ENCODE peak calls at places on chromosomes 7 and 10, in six cellular contexts. Q is GM10248; X is RWPE1; P is bronchial epithelial cell; B is AG04450; S is activated CD8-positive, alpha-beta T cell treated with anti-CD3 and anti-CD28 coated beads for 36 hours. I is an unnamed sample.

GRCh38 chr10:62264126-62264525 is 4.5 kb downstream of the RTKN2 start:
- DNase-seq in Q (no peak), X (no peak), B (no peak), P (no peak), S (no peak), I (no peak)

GRCh38 chr10:128704716-128705115 is 578.5 kb upstream of the MKI67 start:
- DNase-seq in B (no peak), S (no peak), Q (no peak), X (no peak), P (peak; percentile 59), I (peak; percentile 1)

GRCh38 chr7:116709336-116709735 is 37.3 kb downstream of the MET start:
- DNase-seq in P (peak; percentile 85), X (no peak), S (no peak), B (no peak), Q (no peak), I (no peak)

GRCh38 chr7:42886866-42887509 is 24.9 kb downstream of the C7orf25 start:
- DNase-seq in P (peak; percentile 77), B (no peak), S (no peak), X (no peak), Q (no peak), I (peak; percentile 35)

GRCh38 chr10:75281980-75282379 is 46.2 kb upstream of the COMTD1 start:
- DNase-seq in B (no peak), X (peak; percentile 55), P (peak; percentile 77), S (no peak), Q (no peak), I (peak; percentile 54)

GRCh38 chr7:10707519-10707918 is 266.2 kb upstream of the PHF14 start:
- DNase-seq in B (no peak), Q (no peak), P (no peak), S (no peak), X (no peak), I (no peak)

GRCh38 chr10:132626761-132627735 is 89.5 kb downstream of the INPP5A start:
- DNase-seq in B (no peak), P (no peak), S (no peak), Q (no peak), X (no peak), I (no peak)

GRCh38 chr7:107728276-107728675 is 15.7 kb upstream of the CBLL1 start:
- DNase-seq in P (no peak), Q (no peak), B (no peak), S (no peak), X (no peak), I (no peak)

GRCh38 chr10:80191589-80192270 is 13.6 kb downstream of the ANXA11 start:
- DNase-seq in P (peak; percentile 88), X (peak; percentile 71), S (peak; percentile 43), Q (no peak), B (no peak), I (peak; percentile 13)

GRCh38 chr7:155213385-155213784 is 84.3 kb upstream of the INSIG1 start:
- DNase-seq in X (no peak), Q (no peak), B (no peak), P (peak; percentile 44), S (no peak), I (no peak)

GRCh38 chr7:83987764-83988163 is 206.8 kb downstream of the SEMA3A start:
- DNase-seq in B (no peak), X (no peak), S (no peak), Q (no peak), P (no peak), I (no peak)

GRCh38 chr10:44341901-44342300 is 43.0 kb downstream of the CXCL12 start:
- DNase-seq in B (no peak), Q (no peak), S (no peak), X (no peak), P (no peak), I (no peak)

GRCh38 chr7:92159-92767 is 100.1 kb upstream of the FAM20C start:
- DNase-seq in S (no peak), P (no peak), B (no peak), Q (no peak), X (no peak), I (no peak)

GRCh38 chr10:22022257-22023051 is 18.9 kb upstream of the DNAJC1 start:
- DNase-seq in P (no peak), Q (no peak), B (no peak), S (peak; percentile 69), X (no peak), I (no peak)

GRCh38 chr10:113977174-113977573 is 66.5 kb upstream of the ADRB1 start:
- DNase-seq in S (no peak), B (no peak), X (no peak), Q (no peak), P (no peak), I (no peak)

GRCh38 chr7:69687739-69688431 is 89.6 kb downstream of the AUTS2 start:
- DNase-seq in X (no peak), B (no peak), P (no peak), S (no peak), Q (no peak), I (no peak)

GRCh38 chr10:6537704-6538103 is 42.4 kb downstream of the PRKCQ start:
- DNase-seq in X (no peak), B (no peak), Q (no peak), P (no peak), S (no peak), I (no peak)

GRCh38 chr10:123562811-123563580 is 103.2 kb upstream of the GPR26 start:
- DNase-seq in S (no peak), B (no peak), Q (no peak), P (no peak), X (no peak), I (no peak)

GRCh38 chr10:7708832-7709231 is 5.7 kb downstream of the ITIH2 start:
- DNase-seq in S (no peak), Q (no peak), P (no peak), X (no peak), B (no peak), I (no peak)

GRCh38 chr10:75430000-75430763 is 1.2 kb upstream of the LRMDA start:
- DNase-seq in S (no peak), X (peak; percentile 86), P (peak; percentile 91), Q (no peak), B (no peak), I (peak; percentile 77)

GRCh38 chr10:8986975-8987374 is 932.5 kb downstream of the GATA3 start:
- DNase-seq in B (no peak), S (no peak), Q (no peak), P (no peak), X (no peak), I (no peak)

DNA sequence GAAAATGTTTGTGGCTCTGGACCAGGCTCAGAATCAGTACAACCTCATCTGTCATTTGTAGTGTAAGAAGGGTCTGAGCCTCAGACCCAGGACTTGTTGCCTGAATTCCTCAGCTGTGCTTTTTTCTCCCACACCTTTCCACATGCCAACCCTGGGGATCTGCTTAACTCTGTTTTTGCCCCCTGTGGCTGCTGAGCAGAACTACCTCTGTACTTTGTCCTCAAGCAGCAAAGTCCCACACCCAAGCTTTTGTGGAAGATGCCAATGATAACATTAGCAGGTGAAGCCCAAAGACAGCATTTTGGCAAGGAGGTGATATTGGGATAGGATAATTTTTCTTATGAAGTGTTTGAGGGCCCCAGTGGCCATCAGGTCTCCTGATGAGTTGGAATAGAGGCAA is 5.8 kb upstream of the CYP2C18 start:
- DNase-seq in X (peak; percentile 13), B (no peak), Q (no peak), P (peak; percentile 8), S (no peak), I (no peak)
- TF ChIP-seq CTCF in X (no peak), B (no peak), Q (no peak), P (peak; percentile 44), S (no peak), I (peak; percentile 34)

GRCh38 chr7:118352854-118353453 is 128.4 kb downstream of the ANKRD7 start:
- DNase-seq in P (peak; percentile 49), Q (no peak), X (no peak), S (no peak), B (no peak), I (peak; percentile 10)
- TF ChIP-seq CTCF in P (peak; percentile 24), Q (no peak), X (peak; percentile 21), S (no peak), B (no peak), I (peak; percentile 54)

DNA sequence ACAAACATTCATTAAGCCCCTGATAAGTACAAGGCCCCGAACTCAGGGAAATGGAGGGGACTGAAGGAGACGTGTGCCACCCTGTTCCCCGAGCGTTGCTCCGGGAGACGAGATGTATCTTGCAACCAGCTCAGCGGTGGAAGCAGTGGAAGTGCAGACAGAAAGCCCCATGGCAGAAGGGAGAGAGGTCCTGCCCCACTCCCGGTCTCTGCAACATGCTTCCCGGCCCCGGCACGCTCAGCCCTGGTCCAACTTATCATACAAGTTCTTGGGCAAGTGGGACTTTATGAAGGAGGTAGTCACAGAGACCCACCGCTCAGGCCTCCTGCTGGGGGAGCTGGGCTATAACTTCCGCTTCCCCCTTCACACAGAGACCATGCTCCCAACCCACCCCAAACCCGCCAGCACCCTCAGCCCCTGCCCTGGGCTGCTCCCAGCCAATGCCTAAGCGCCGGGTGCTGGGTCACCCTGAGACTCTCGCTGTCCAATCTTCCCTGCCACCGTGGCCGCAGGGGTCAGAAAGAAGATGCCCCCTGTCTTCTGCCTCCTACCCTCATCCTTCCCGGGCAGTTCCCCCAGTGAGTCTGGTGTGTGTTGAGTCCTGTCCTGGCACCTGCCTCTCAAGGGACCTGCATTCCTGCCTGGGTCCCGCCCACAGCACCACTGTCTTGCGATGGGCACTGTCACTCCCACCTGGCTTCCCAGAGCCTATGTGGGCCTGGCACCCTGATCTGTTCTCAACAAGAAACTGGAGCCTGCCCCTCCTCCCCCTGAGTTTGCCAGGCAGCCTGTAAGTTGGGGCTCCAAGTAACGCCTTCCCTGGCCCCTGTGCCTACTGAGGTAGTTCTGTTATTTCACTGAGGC is 157.7 kb downstream of the PRKAG2 start:
- DNase-seq in Q (no peak), X (no peak), P (no peak), B (no peak), S (no peak), I (no peak)
- TF ChIP-seq CTCF in Q (no peak), X (no peak), P (no peak), B (no peak), S (no peak), I (no peak)

DNA sequence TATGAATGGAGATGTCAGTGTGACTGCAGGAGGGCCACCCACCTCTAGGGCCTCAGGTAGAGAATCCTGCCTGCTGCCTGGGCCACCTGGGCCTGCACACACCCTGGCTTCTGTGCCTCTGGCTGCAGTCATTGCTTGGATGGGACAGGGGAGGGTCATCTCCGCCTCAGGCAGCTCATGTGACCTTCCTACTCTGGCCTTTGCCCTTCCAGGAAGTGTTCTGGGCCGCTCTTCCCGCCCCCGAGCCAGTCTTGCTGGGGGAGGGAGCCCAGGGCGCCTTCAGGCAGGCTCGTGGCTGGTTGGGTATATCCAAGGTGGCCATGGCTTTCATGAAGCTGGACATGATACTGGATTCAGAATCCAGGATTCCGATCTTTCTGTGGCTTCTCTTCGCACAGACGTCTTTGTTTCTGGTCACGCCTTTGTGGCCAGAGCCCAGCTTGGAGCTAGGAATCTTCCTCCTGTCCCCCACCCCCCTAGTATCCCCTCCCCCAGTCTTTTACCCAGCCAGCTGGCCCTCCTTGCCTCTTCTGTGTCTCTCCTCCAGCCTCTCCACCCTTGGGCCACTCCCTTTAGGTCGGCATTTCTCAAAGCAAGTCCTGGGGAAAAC is 119.5 kb downstream of the ZMIZ1 start:
- DNase-seq in S (no peak), Q (no peak), P (no peak), X (no peak), B (no peak), I (no peak)
- TF ChIP-seq CTCF in S (no peak), Q (no peak), P (no peak), X (no peak), B (no peak), I (no peak)

GRCh38 chr7:100049441-100050291 is at the start of gene ZSCAN21:
- DNase-seq in B (peak; percentile 62), S (peak; percentile 84), X (peak; percentile 90), P (peak; percentile 72), Q (peak; percentile 91), I (peak; percentile 79)
- TF ChIP-seq CTCF in B (peak; percentile 32), S (peak; percentile 19), X (peak; percentile 23), P (peak; percentile 28), Q (peak; percentile 32), I (peak; percentile 24)

GRCh38 chr7:80392229-80393169 is 119.4 kb downstream of the GNAT3 start:
- DNase-seq in P (peak; percentile 56), B (no peak), X (peak; percentile 18), S (no peak), Q (no peak), I (peak; percentile 11)
- TF ChIP-seq CTCF in P (no peak), B (peak; percentile 57), X (peak; percentile 84), S (no peak), Q (peak; percentile 19), I (peak; percentile 54)